ENCODE peak calls at places on chromosomes 1 and 21, in ten cellular contexts. Q, D, K, B, S, I, N, P, H and G are unnamed samples.

GRCh38 chr1:26799479-26800133 is 11.9 kb downstream of the PIGV start:
- DNase-seq in Q (peak), D (no peak), K (peak), B (peak), S (no peak), I (no peak), N (peak), P (no peak), H (no peak), G (peak)

GRCh38 chr1:172269644-172270043 is 150.8 kb upstream of the C1orf105 start:
- DNase-seq in Q (no peak), D (no peak), K (no peak), B (no peak), S (no peak), I (no peak), N (no peak), P (no peak), H (no peak), G (no peak)

GRCh38 chr1:76095800-76096199 is 21.3 kb downstream of the ST6GALNAC3 start:
- DNase-seq in Q (no peak), D (peak), K (peak), B (no peak), S (no peak), I (no peak), N (no peak), P (no peak), H (no peak), G (no peak)

GRCh38 chr1:196774603-196775002 is at the start of gene CFHR3:
- DNase-seq in Q (no peak), D (no peak), K (no peak), B (no peak), S (no peak), I (no peak), N (no peak), P (no peak), H (no peak), G (no peak)

GRCh38 chr1:154352581-154353459 is 27.5 kb downstream of the ATP8B2 start:
- DNase-seq in Q (peak), D (peak), K (peak), B (no peak), S (peak), I (peak), N (peak), P (peak), H (no peak), G (no peak)

GRCh38 chr1:234955107-234955731 is 173.4 kb downstream of the TOMM20 start:
- DNase-seq in Q (peak), D (peak), K (no peak), B (no peak), S (peak), I (peak), N (peak), P (peak), H (no peak), G (no peak)

GRCh38 chr1:240029418-240029817 is 62.3 kb upstream of the FMN2 start:
- DNase-seq in Q (no peak), D (no peak), K (peak), B (no peak), S (no peak), I (no peak), N (no peak), P (no peak), H (no peak), G (peak)

GRCh38 chr1:30134466-30135217 is 588.7 kb downstream of the MATN1 start:
- DNase-seq in Q (no peak), D (no peak), K (no peak), B (no peak), S (no peak), I (no peak), N (no peak), P (no peak), H (no peak), G (no peak)

GRCh38 chr1:209674957-209675566 is at the start of gene G0S2:
- DNase-seq in Q (no peak), D (no peak), K (peak), B (no peak), S (peak), I (peak), N (peak), P (peak), H (no peak), G (peak)

GRCh38 chr1:198121058-198121829 is 35.6 kb upstream of the NEK7 start:
- DNase-seq in Q (peak), D (no peak), K (no peak), B (peak), S (no peak), I (no peak), N (no peak), P (peak), H (no peak), G (no peak)

GRCh38 chr1:172969611-172970010 is 81.1 kb downstream of the TNFSF18 start:
- DNase-seq in Q (no peak), D (no peak), K (peak), B (no peak), S (no peak), I (no peak), N (no peak), P (no peak), H (no peak), G (no peak)

GRCh38 chr1:198187973-198188588 is 31.3 kb downstream of the NEK7 start:
- DNase-seq in Q (no peak), D (no peak), K (no peak), B (no peak), S (no peak), I (no peak), N (no peak), P (no peak), H (no peak), G (no peak)

GRCh38 chr1:156423422-156424352 is 54.7 kb downstream of the RHBG start:
- DNase-seq in Q (no peak), D (no peak), K (no peak), B (no peak), S (no peak), I (no peak), N (no peak), P (no peak), H (no peak), G (no peak)

GRCh38 chr1:29711582-29712274 is 475.4 kb downstream of the PTPRU start:
- DNase-seq in Q (peak), D (no peak), K (no peak), B (peak), S (no peak), I (no peak), N (no peak), P (no peak), H (no peak), G (no peak)

GRCh38 chr21:41726970-41727783 is 39.7 kb downstream of the RIPK4 start:
- DNase-seq in Q (peak), D (no peak), K (no peak), B (peak), S (peak), I (peak), N (no peak), P (no peak), H (no peak), G (peak)

GRCh38 chr1:86841120-86841519 is 72.8 kb downstream of the SELENOF start:
- DNase-seq in Q (peak), D (no peak), K (no peak), B (no peak), S (no peak), I (no peak), N (no peak), P (no peak), H (no peak), G (no peak)

GRCh38 chr1:17207046-17207445 is 2.1 kb downstream of the PADI1 start:
- DNase-seq in Q (no peak), D (no peak), K (no peak), B (no peak), S (peak), I (peak), N (peak), P (peak), H (no peak), G (no peak)

GRCh38 chr1:171754381-171754705 is 12.5 kb upstream of the VAMP4 start:
- DNase-seq in Q (no peak), D (no peak), K (peak), B (no peak), S (no peak), I (no peak), N (no peak), P (no peak), H (no peak), G (no peak)

GRCh38 chr1:203215573-203215972 is 13.9 kb downstream of the CHIT1 start:
- DNase-seq in Q (no peak), D (peak), K (peak), B (no peak), S (no peak), I (no peak), N (no peak), P (no peak), H (no peak), G (no peak)

GRCh38 chr1:198212675-198213074 is 55.9 kb downstream of the NEK7 start:
- DNase-seq in Q (peak), D (no peak), K (no peak), B (peak), S (no peak), I (no peak), N (no peak), P (no peak), H (no peak), G (peak)

GRCh38 chr21:36661511-36662309 is 37.2 kb upstream of the SIM2 start:
- DNase-seq in Q (no peak), D (peak), K (peak), B (peak), S (peak), I (peak), N (no peak), P (no peak), H (no peak), G (no peak)

GRCh38 chr1:19484338-19484792 is 974 bp downstream of the CAPZB start:
- DNase-seq in Q (no peak), D (no peak), K (peak), B (no peak), S (no peak), I (no peak), N (no peak), P (peak), H (no peak), G (no peak)

GRCh38 chr1:92973203-92973907 is 12.1 kb upstream of the DIPK1A start:
- DNase-seq in Q (no peak), D (no peak), K (no peak), B (no peak), S (no peak), I (no peak), N (no peak), P (no peak), H (no peak), G (no peak)

GRCh38 chr1:205920159-205920558 is 23.1 kb downstream of the SLC26A9 start:
- DNase-seq in Q (peak), D (no peak), K (no peak), B (no peak), S (no peak), I (peak), N (no peak), P (peak), H (no peak), G (no peak)

GRCh38 chr1:1074631-1075147 is 583 bp upstream of the RNF223 start:
- DNase-seq in Q (no peak), D (no peak), K (no peak), B (no peak), S (no peak), I (no peak), N (no peak), P (no peak), H (no peak), G (no peak)

GRCh38 chr1:89563957-89564604 is 39.5 kb downstream of the LRRC8B start:
- DNase-seq in Q (no peak), D (peak), K (no peak), B (no peak), S (no peak), I (no peak), N (no peak), P (no peak), H (no peak), G (no peak)

GRCh38 chr1:84078108-84078823 is 65.8 kb upstream of the PRKACB start:
- DNase-seq in Q (no peak), D (peak), K (peak), B (no peak), S (peak), I (no peak), N (no peak), P (peak), H (no peak), G (no peak)

GRCh38 chr1:175126347-175126746 is 58.7 kb downstream of the TNN start:
- DNase-seq in Q (no peak), D (no peak), K (no peak), B (no peak), S (no peak), I (no peak), N (no peak), P (no peak), H (no peak), G (no peak)

GRCh38 chr21:17071093-17071492 is 441.8 kb upstream of the CXADR start:
- DNase-seq in Q (no peak), D (no peak), K (no peak), B (no peak), S (no peak), I (no peak), N (no peak), P (no peak), H (no peak), G (no peak)

GRCh38 chr1:209614151-209614420 is 30.6 kb downstream of the CAMK1G start:
- DNase-seq in Q (no peak), D (no peak), K (no peak), B (no peak), S (no peak), I (no peak), N (no peak), P (no peak), H (no peak), G (no peak)

GRCh38 chr1:87334351-87335174 is 5.9 kb downstream of the LMO4 start:
- DNase-seq in Q (no peak), D (peak), K (peak), B (no peak), S (peak), I (no peak), N (peak), P (peak), H (no peak), G (no peak)

GRCh38 chr21:33976082-33976979 is 60.7 kb upstream of the ATP5PO start:
- DNase-seq in Q (peak), D (no peak), K (peak), B (peak), S (no peak), I (no peak), N (no peak), P (peak), H (no peak), G (peak)

GRCh38 chr1:226001852-226002666 is 2.9 kb upstream of the SDE2 start:
- DNase-seq in Q (no peak), D (peak), K (no peak), B (no peak), S (peak), I (peak), N (peak), P (peak), H (no peak), G (no peak)